ENCODE peak calls at places on chromosomes 12 and 14, in six cellular contexts. Q is NB4, B is HepG2, S is K562, O is endothelial cell of umbilical vein, W is GM12878. E is an unnamed sample.

GRCh38 chr12:122022393-122023338 is 982 bp downstream of the BCL7A start:
- DNase-seq in O (no peak), Q (peak; percentile 56), W (no peak), S (peak; percentile 69), B (no peak), E (peak; percentile 41)

GRCh38 chr14:93035917-93036651 is 79.6 kb downstream of the ITPK1 start:
- DNase-seq in W (no peak), B (peak; percentile 91), S (peak; percentile 54), O (no peak), Q (peak; percentile 77), E (peak; percentile 61)

GRCh38 chr14:29734732-29735131 is 192.9 kb downstream of the PRKD1 start:
- DNase-seq in O (no peak), B (no peak), W (no peak), S (no peak), Q (no peak), E (no peak)

GRCh38 chr14:93832665-93833064 is 44.4 kb upstream of the PRIMA1 start:
- DNase-seq in W (no peak), O (no peak), S (no peak), B (no peak), Q (no peak), E (no peak)

GRCh38 chr12:57694459-57695019 is 607 bp downstream of the OS9 start:
- DNase-seq in W (no peak), S (peak; percentile 54), Q (peak; percentile 10), O (peak; percentile 64), B (no peak), E (no peak)

GRCh38 chr12:109302358-109302757 is 6.7 kb downstream of the FOXN4 start:
- DNase-seq in B (no peak), W (no peak), S (peak; percentile 54), O (no peak), Q (peak; percentile 43), E (peak; percentile 46)

GRCh38 chr14:99349721-99350495 is 77.9 kb upstream of the BCL11B start:
- DNase-seq in O (no peak), S (no peak), W (no peak), Q (no peak), B (no peak), E (no peak)

GRCh38 chr14:77324289-77324688 is 3.5 kb downstream of the GSTZ1 start:
- DNase-seq in Q (no peak), O (no peak), W (no peak), B (no peak), S (no peak), E (no peak)

GRCh38 chr12:123092866-123093265 is 58.0 kb downstream of the PITPNM2 start:
- DNase-seq in Q (no peak), S (no peak), B (no peak), O (no peak), W (no peak), E (no peak)

GRCh38 chr14:57502581-57503254 is 9.1 kb upstream of the CCDC198 start:
- DNase-seq in B (no peak), O (no peak), S (no peak), Q (no peak), W (no peak), E (no peak)
- TF ChIP-seq MYC in B (no peak), O (no peak), S (no peak), Q (no peak), W (no peak), E (no peak)

DNA sequence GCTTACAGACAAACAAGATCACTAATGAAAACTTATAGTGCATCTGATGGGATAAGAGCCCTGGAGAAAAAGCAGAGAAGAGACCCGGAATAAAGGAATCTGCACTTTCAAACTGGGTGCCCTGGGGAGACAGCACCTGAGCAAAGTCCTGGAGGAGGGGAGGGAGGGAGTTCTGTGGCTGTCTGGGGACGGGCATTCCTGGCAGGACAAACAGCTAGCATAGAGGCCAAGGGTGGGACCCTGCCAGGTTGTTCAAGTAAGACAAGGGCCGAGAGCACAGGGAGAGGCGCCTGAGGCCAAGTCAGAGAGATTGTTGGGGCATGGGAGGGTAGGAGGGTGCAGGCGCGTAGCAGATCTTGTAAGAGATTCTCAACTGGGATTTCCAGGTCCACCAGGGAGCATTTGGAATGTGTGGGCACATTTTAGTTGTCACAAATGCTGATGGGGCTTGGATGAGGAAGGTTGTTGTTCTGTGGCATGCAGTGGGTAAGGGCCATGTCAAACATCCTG is 14.2 kb downstream of the IQSEC3 start:
- DNase-seq in Q (no peak), W (no peak), O (no peak), S (no peak), B (no peak), E (no peak)
- TF ChIP-seq MYC in Q (no peak), W (no peak), O (no peak), S (no peak), B (no peak), E (no peak)

DNA sequence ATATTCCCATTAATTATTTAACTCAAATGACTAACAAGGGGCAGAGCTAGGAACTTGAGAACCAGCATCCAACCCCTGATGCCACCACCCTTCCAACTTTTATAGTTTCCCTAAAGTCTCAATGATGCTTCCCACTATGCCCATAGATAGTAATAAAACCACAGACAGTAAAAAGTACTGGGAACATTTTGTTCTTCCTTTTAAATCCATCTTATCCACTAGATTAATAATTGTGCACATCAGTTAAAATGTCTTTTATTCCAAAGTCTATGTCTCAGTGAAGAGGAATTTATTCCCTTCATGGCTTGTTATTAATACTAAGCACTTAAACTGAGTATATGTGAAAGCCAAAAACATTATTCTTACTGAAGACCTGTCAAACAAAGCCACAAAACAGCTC is 45.8 kb downstream of the SINHCAF start:
- DNase-seq in W (no peak), O (no peak), B (no peak), Q (no peak), S (no peak), E (no peak)
- TF ChIP-seq MYC in W (no peak), O (no peak), B (no peak), Q (no peak), S (no peak), E (no peak)

GRCh38 chr12:48932878-48933277 is 7.6 kb upstream of the FKBP11 start:
- DNase-seq in S (no peak), W (no peak), O (no peak), Q (no peak), B (no peak), E (no peak)
- TF ChIP-seq MYC in S (no peak), W (no peak), O (no peak), Q (no peak), B (no peak), E (no peak)

GRCh38 chr12:9064201-9064814 is 51.4 kb downstream of the A2M start:
- DNase-seq in O (peak; percentile 83), Q (peak; percentile 50), W (no peak), S (no peak), B (peak; percentile 65), E (peak; percentile 57)
- TF ChIP-seq MYC in O (no peak), Q (no peak), W (no peak), S (no peak), B (no peak), E (no peak)

GRCh38 chr14:90452366-90452765 is 55.5 kb downstream of the CALM1 start:
- DNase-seq in O (no peak), W (no peak), B (no peak), S (no peak), Q (no peak), E (no peak)

GRCh38 chr14:90455100-90455571 is 58.3 kb downstream of the CALM1 start:
- DNase-seq in O (no peak), S (no peak), W (no peak), B (no peak), Q (no peak), E (no peak)

GRCh38 chr14:90456551-90456950 is 59.7 kb downstream of the CALM1 start:
- DNase-seq in W (no peak), S (no peak), B (no peak), O (no peak), Q (no peak), E (no peak)

GRCh38 chr14:90453401-90453951 is 56.6 kb downstream of the CALM1 start:
- DNase-seq in Q (no peak), O (peak; percentile 94), S (no peak), W (no peak), B (no peak), E (no peak)

GRCh38 chr14:90454041-90455000 is 57.5 kb downstream of the CALM1 start:
- DNase-seq in Q (peak; percentile 53), W (no peak), S (peak; percentile 97), B (peak; percentile 33), O (peak; percentile 95), E (peak; percentile 71)
- TF ChIP-seq MYC in Q (no peak), W (no peak), S (no peak), B (no peak), O (no peak), E (no peak)

GRCh38 chr14:34175574-34175973 is 224.7 kb upstream of the EGLN3 start:
- DNase-seq in B (no peak), Q (no peak), O (no peak), W (peak; percentile 46), S (no peak), E (no peak)

GRCh38 chr14:34179723-34180122 is 228.8 kb upstream of the EGLN3 start:
- DNase-seq in B (no peak), S (no peak), Q (no peak), W (no peak), O (no peak), E (no peak)

GRCh38 chr14:34174973-34175372 is 224.1 kb upstream of the EGLN3 start:
- DNase-seq in W (no peak), Q (no peak), B (no peak), S (no peak), O (no peak), E (no peak)

GRCh38 chr14:34181308-34181707 is 230.4 kb upstream of the EGLN3 start:
- DNase-seq in Q (no peak), W (no peak), B (no peak), S (no peak), O (no peak), E (no peak)

DNA sequence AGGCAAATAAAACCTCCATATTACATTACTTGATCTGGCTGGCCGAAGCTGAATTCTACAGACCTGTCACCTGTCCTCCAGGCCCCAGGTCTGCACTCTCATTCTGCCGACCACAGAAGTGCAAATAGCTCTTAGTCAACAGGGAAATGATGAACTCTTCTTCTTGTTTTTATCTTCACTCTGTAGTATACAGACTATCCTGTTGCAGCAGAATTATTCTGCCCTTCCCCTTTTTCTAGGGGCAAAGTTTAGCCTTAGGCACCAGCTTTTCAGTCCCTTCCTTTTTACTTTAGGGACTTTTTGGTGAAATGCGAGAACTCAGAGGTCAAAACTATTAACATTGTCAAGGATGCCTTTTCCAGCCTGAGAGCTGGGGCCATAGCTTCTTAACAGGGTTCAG is 229.6 kb upstream of the EGLN3 start:
- DNase-seq in B (peak; percentile 31), W (no peak), O (no peak), Q (no peak), S (no peak), E (no peak)
- TF ChIP-seq MYC in B (no peak), W (no peak), O (no peak), Q (no peak), S (no peak), E (no peak)